ENCODE peak calls at places on chromosomes 3 and 15, in six cellular contexts. I is A673; P is CD8-positive, alpha-beta T cell; Q is uterus; N is Peyer's patch; T is ovary. J is an unnamed sample.
A peak's percentile ranks its signal among the peaks of the same experiment; 100 is the strongest.

GRCh38 chr3:26558257-26558656 is 64.3 kb upstream of the LRRC3B start:
- DNase-seq in I (no peak), Q (no peak), P (no peak), T (no peak), N (no peak), J (no peak)

GRCh38 chr3:181711325-181712135 is at the start of gene SOX2:
- DNase-seq in T (peak; percentile 31), P (no peak), I (peak; percentile 98), N (peak; percentile 59), Q (no peak), J (peak; percentile 35)

GRCh38 chr3:168794427-168794826 is 698.7 kb upstream of the GOLIM4 start:
- DNase-seq in N (no peak), Q (no peak), P (no peak), T (no peak), I (peak; percentile 36), J (no peak)

GRCh38 chr3:150371741-150372254 is 36.3 kb upstream of the TSC22D2 start:
- DNase-seq in N (no peak), T (peak; percentile 20), P (no peak), I (peak; percentile 97), Q (peak; percentile 54), J (no peak)

GRCh38 chr3:8663177-8664061 is 18.8 kb upstream of the SSUH2 start:
- DNase-seq in N (no peak), Q (no peak), I (peak; percentile 72), P (no peak), T (peak; percentile 55), J (peak; percentile 8)

GRCh38 chr15:26243382-26243781 is 380.3 kb upstream of the ATP10A start:
- DNase-seq in P (no peak), N (no peak), I (no peak), T (no peak), Q (no peak), J (no peak)

GRCh38 chr3:134460965-134461364 is 24.8 kb downstream of the ANAPC13 start:
- DNase-seq in Q (no peak), P (no peak), T (no peak), N (no peak), I (no peak), J (no peak)

GRCh38 chr15:88383354-88383753 is 83.8 kb downstream of the MRPL46 start:
- DNase-seq in I (no peak), N (no peak), Q (no peak), P (no peak), T (no peak), J (no peak)

GRCh38 chr15:29788433-29789034 is 33.7 kb downstream of the TJP1 start:
- DNase-seq in P (no peak), N (no peak), Q (no peak), I (no peak), T (no peak), J (no peak)

GRCh38 chr15:99390667-99391066 is 139.4 kb downstream of the LRRC28 start:
- DNase-seq in P (no peak), N (no peak), I (no peak), T (no peak), Q (no peak), J (no peak)

GRCh38 chr15:50750227-50750597 is 15.3 kb downstream of the SPPL2A start:
- DNase-seq in P (no peak), T (no peak), N (no peak), Q (no peak), I (no peak), J (no peak)

GRCh38 chr15:86362556-86362955 is 282.9 kb downstream of the AGBL1 start:
- DNase-seq in I (no peak), N (no peak), P (no peak), Q (no peak), T (no peak), J (no peak)

GRCh38 chr3:159432721-159433300 is 555.8 kb upstream of the IL12A start:
- DNase-seq in P (no peak), Q (no peak), I (no peak), N (no peak), T (no peak), J (no peak)

GRCh38 chr3:59436164-59436958 is 386.5 kb upstream of the CFAP20DC start:
- DNase-seq in N (no peak), Q (no peak), P (no peak), T (no peak), I (no peak), J (peak; percentile 71)

GRCh38 chr3:190032924-190033323 is 87.8 kb downstream of the P3H2 start:
- DNase-seq in N (no peak), T (no peak), P (no peak), I (peak; percentile 46), Q (no peak), J (no peak)

GRCh38 chr3:58073315-58074125 is 65.3 kb downstream of the FLNB start:
- DNase-seq in I (no peak), Q (no peak), T (no peak), P (no peak), N (no peak), J (no peak)

GRCh38 chr3:15341030-15341726 is 8.8 kb upstream of the SH3BP5 start:
- DNase-seq in P (no peak), I (no peak), T (no peak), N (no peak), Q (no peak), J (no peak)

GRCh38 chr3:68817243-68817642 is 115.1 kb downstream of the TAFA4 start:
- DNase-seq in N (no peak), T (no peak), I (peak; percentile 1), Q (no peak), P (no peak), J (no peak)

GRCh38 chr3:118760611-118761606 is 273.7 kb downstream of the IGSF11 start:
- DNase-seq in I (no peak), N (no peak), T (no peak), P (no peak), Q (no peak), J (no peak)

GRCh38 chr15:29570931-29571727 is 251.1 kb downstream of the TJP1 start:
- DNase-seq in N (peak; percentile 64), P (no peak), I (peak; percentile 21), T (peak; percentile 20), Q (no peak), J (no peak)

GRCh38 chr3:99534951-99535704 is 103.3 kb upstream of the COL8A1 start:
- DNase-seq in T (no peak), I (peak; percentile 25), N (no peak), Q (no peak), P (no peak), J (no peak)

GRCh38 chr3:122907471-122907870 is 112.6 kb downstream of the SLC49A4 start:
- DNase-seq in Q (no peak), I (no peak), T (no peak), N (no peak), P (no peak), J (no peak)

GRCh38 chr3:101266566-101266965 is 53.8 kb downstream of the IMPG2 start:
- DNase-seq in Q (no peak), P (no peak), I (no peak), N (no peak), T (no peak), J (no peak)

GRCh38 chr3:136958931-136959330 is 1.1 kb downstream of the IL20RB start:
- DNase-seq in T (no peak), Q (no peak), N (no peak), P (no peak), I (no peak), J (no peak)

GRCh38 chr3:158539414-158540014 is 31.5 kb upstream of the MLF1 start:
- DNase-seq in I (peak; percentile 59), Q (no peak), N (no peak), P (no peak), T (no peak), J (peak; percentile 45)

GRCh38 chr3:77254967-77255831 is 215.3 kb downstream of the ROBO2 start:
- DNase-seq in Q (no peak), T (no peak), P (no peak), I (peak; percentile 68), N (no peak), J (no peak)

GRCh38 chr3:86695752-86696151 is 295.2 kb downstream of the VGLL3 start:
- DNase-seq in T (no peak), N (no peak), Q (no peak), P (no peak), I (no peak), J (no peak)

DNA sequence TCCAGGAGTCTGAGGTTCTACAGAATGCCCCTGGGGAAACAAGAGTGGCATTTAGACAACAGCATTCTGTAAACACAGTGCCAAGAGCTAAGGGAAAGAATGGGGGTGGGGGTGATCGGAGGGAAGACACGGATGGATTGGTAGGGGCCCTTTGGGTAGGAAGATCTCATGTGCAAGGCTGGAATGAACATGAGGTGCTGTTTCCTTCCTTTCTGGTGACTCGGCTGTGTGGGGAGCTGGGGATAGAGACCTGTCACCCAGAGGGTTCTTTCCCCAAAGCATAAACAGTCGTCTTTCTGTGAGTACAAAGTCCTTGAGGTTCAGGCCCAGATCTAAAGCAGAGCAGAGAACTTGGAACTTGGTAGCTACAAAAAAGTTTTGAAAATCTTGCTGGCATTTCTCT is 11.7 kb downstream of the TPM1 start:
- DNase-seq in Q (no peak), P (no peak), I (no peak), N (no peak), T (no peak), J (no peak)
- H3K4me1 ChIP-seq in Q (peaks cover 34% of the 10 kb centered on the region), P (peaks cover 4% of the 10 kb centered on the region), I (peaks cover 24% of the 10 kb centered on the region), N (peaks cover 18% of the 10 kb centered on the region), T (peaks cover 26% of the 10 kb centered on the region), J (peaks cover 4% of the 10 kb centered on the region)

GRCh38 chr3:152377184-152377570 is 108.4 kb downstream of the MBNL1 start:
- DNase-seq in N (no peak), I (no peak), P (no peak), Q (no peak), T (no peak), J (no peak)

GRCh38 chr3:152375546-152375945 is 106.8 kb downstream of the MBNL1 start:
- DNase-seq in P (no peak), N (no peak), Q (no peak), T (no peak), I (no peak), J (no peak)

GRCh38 chr3:152374260-152374990 is 105.7 kb downstream of the MBNL1 start:
- DNase-seq in T (no peak), N (no peak), P (no peak), Q (no peak), I (peak; percentile 56), J (no peak)

GRCh38 chr3:152379415-152380042 is 110.8 kb downstream of the MBNL1 start:
- DNase-seq in I (no peak), P (no peak), Q (no peak), T (no peak), N (no peak), J (no peak)

GRCh38 chr3:152376351-152377183 is 107.8 kb downstream of the MBNL1 start:
- DNase-seq in T (no peak), I (no peak), N (no peak), Q (no peak), P (no peak), J (no peak)
- H3K4me1 ChIP-seq in T (peaks cover 2% of the 10 kb centered on the region), I (peaks cover 37% of the 10 kb centered on the region), N (peaks cover 33% of the 10 kb centered on the region), Q (peaks cover 4% of the 10 kb centered on the region), P (peaks cover 46% of the 10 kb centered on the region), J (peaks cover 63% of the 10 kb centered on the region)

DNA sequence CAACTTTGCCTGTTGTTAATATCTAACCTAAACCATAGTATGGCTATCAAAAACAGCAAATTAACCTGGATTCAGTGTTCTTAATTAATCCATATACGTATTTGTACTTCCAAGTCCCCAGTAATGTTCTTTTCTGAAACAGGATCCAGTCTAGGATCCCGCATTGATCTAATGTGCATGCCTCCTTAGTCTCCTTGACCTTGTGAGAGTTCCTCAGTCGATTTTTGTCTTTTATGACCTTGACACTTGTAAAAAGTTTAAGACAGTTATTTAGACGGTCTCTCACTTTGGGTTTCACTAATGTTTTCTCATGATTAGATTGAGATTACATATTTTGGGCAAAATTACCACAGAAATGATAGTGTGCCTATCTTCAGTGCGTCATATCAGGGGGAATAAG is 69.4 kb downstream of the TGFBR2 start:
- DNase-seq in I (no peak), P (no peak), N (no peak), T (no peak), Q (no peak), J (no peak)
- H3K4me1 ChIP-seq in I (peaks cover 14% of the 10 kb centered on the region), P (peaks cover 86% of the 10 kb centered on the region), N (peaks cover 12% of the 10 kb centered on the region), T (peaks cover 14% of the 10 kb centered on the region), Q (peaks cover 5% of the 10 kb centered on the region), J (peaks cover 16% of the 10 kb centered on the region)

GRCh38 chr15:59280855-59281254 is 74.2 kb downstream of the LDHAL6B start:
- DNase-seq in P (no peak), I (no peak), Q (no peak), T (no peak), N (no peak), J (no peak)
- H3K4me1 ChIP-seq in P (no peaks in the 10 kb centered on the region), I (no peaks in the 10 kb centered on the region), Q (no peaks in the 10 kb centered on the region), T (peaks cover 3% of the 10 kb centered on the region), N (peaks cover under 1% of the 10 kb centered on the region), J (no peaks in the 10 kb centered on the region)